ENCODE peak calls at places on chromosomes 13 and 19, in six cellular contexts. N is ovary, A is A549, G is endothelial cell of umbilical vein, E is heart left ventricle, J is tibial nerve. M is an unnamed sample.

GRCh38 chr13:29909975-29910674 is 59.7 kb upstream of the UBL3 start:
- DNase-seq in N (no peak), A (no peak), G (no peak), E (peak), J (peak), M (no peak)

GRCh38 chr13:81874253-81874652 is 1533.3 kb upstream of the SPRY2 start:
- DNase-seq in N (no peak), A (no peak), G (no peak), E (no peak), J (no peak), M (no peak)

GRCh38 chr13:25886438-25887214 is 165.2 kb downstream of the SHISA2 start:
- DNase-seq in N (no peak), A (no peak), G (peak), E (no peak), J (no peak), M (no peak)

GRCh38 chr13:93388701-93389100 is 162.1 kb downstream of the GPC6 start:
- DNase-seq in N (no peak), A (no peak), G (no peak), E (no peak), J (no peak), M (no peak)

GRCh38 chr19:24054044-24054935 is 32.7 kb upstream of the ZNF254 start:
- DNase-seq in N (no peak), A (peak), G (no peak), E (no peak), J (no peak), M (no peak)

GRCh38 chr13:101258071-101258470 is 158.2 kb downstream of the NALCN start:
- DNase-seq in N (no peak), A (peak), G (peak), E (no peak), J (no peak), M (no peak)

GRCh38 chr13:27406178-27406939 is 18.1 kb upstream of the GTF3A start:
- DNase-seq in N (no peak), A (peak), G (peak), E (no peak), J (peak), M (no peak)

GRCh38 chr19:7074705-7075282 is 5.3 kb downstream of the ZNF557 start:
- DNase-seq in N (no peak), A (no peak), G (no peak), E (no peak), J (no peak), M (no peak)

GRCh38 chr13:65882810-65883209 is 1347.3 kb downstream of the PCDH9 start:
- DNase-seq in N (no peak), A (no peak), G (no peak), E (no peak), J (no peak), M (no peak)

GRCh38 chr13:45328661-45329105 is 12.3 kb downstream of the TPT1 start:
- DNase-seq in N (no peak), A (no peak), G (peak), E (no peak), J (no peak), M (no peak)

GRCh38 chr13:43915451-43915850 is 35.7 kb downstream of the LACC1 start:
- DNase-seq in N (no peak), A (no peak), G (no peak), E (no peak), J (no peak), M (no peak)

GRCh38 chr19:10093295-10094186 is 7.4 kb downstream of the SHFL start:
- DNase-seq in N (no peak), A (no peak), G (no peak), E (no peak), J (no peak), M (no peak)

GRCh38 chr13:93249259-93249917 is 22.8 kb downstream of the GPC6 start:
- DNase-seq in N (no peak), A (no peak), G (no peak), E (no peak), J (no peak), M (no peak)

GRCh38 chr13:26011996-26012688 is 39.7 kb downstream of the SHISA2 start:
- DNase-seq in N (no peak), A (no peak), G (no peak), E (no peak), J (no peak), M (no peak)

GRCh38 chr19:12695997-12696365 is 450 bp downstream of the FBXW9 start:
- DNase-seq in N (no peak), A (peak), G (no peak), E (no peak), J (no peak), M (no peak)

GRCh38 chr19:48400018-48400742 is 6.7 kb downstream of the GRIN2D start:
- DNase-seq in N (no peak), A (peak), G (peak), E (peak), J (peak), M (peak)

GRCh38 chr19:12800873-12801465 is 631 bp downstream of the PRDX2 start:
- DNase-seq in N (peak), A (no peak), G (no peak), E (no peak), J (no peak), M (peak)

GRCh38 chr13:100573121-100573520 is 15.5 kb downstream of the GGACT start:
- DNase-seq in N (no peak), A (peak), G (peak), E (peak), J (peak), M (peak)

GRCh38 chr19:377801-378581 is 31.0 kb downstream of the C2CD4C start:
- DNase-seq in N (no peak), A (no peak), G (no peak), E (no peak), J (no peak), M (peak)

GRCh38 chr13:82688400-82688999 is 1193.8 kb downstream of the SLITRK1 start:
- DNase-seq in N (no peak), A (no peak), G (peak), E (no peak), J (no peak), M (no peak)

GRCh38 chr19:4744451-4745170 is 21.0 kb upstream of the DPP9 start:
- DNase-seq in N (peak), A (no peak), G (peak), E (no peak), J (peak), M (no peak)

GRCh38 chr19:56119585-56119978 is 1.5 kb downstream of the ZNF787 start:
- DNase-seq in N (no peak), A (no peak), G (peak), E (no peak), J (no peak), M (peak)

GRCh38 chr13:92842145-92842544 is 384.5 kb upstream of the GPC6 start:
- DNase-seq in N (no peak), A (no peak), G (no peak), E (no peak), J (no peak), M (no peak)

GRCh38 chr13:28636677-28637317 is 22.1 kb upstream of the POMP start:
- DNase-seq in N (no peak), A (peak), G (peak), E (no peak), J (peak), M (peak)

GRCh38 chr13:51785592-51786424 is 18.2 kb downstream of the DHRS12 start:
- DNase-seq in N (peak), A (no peak), G (no peak), E (peak), J (peak), M (peak)

GRCh38 chr13:80070024-80070703 is 270.8 kb downstream of the SPRY2 start:
- DNase-seq in N (no peak), A (no peak), G (no peak), E (no peak), J (no peak), M (no peak)

GRCh38 chr13:90336507-90336906 is 1011.0 kb upstream of the MIR17HG start:
- DNase-seq in N (no peak), A (no peak), G (no peak), E (no peak), J (no peak), M (no peak)

GRCh38 chr19:30873003-30873402 is 476.2 kb downstream of the TSHZ3 start:
- DNase-seq in N (no peak), A (no peak), G (no peak), E (no peak), J (no peak), M (no peak)

GRCh38 chr19:50702870-50703829 is 16.5 kb downstream of the SHANK1 start:
- DNase-seq in N (no peak), A (no peak), G (peak), E (no peak), J (no peak), M (no peak)

GRCh38 chr13:99431927-99432636 is 69.2 kb upstream of the TM9SF2 start:
- DNase-seq in N (no peak), A (no peak), G (no peak), E (no peak), J (no peak), M (no peak)

GRCh38 chr13:110331362-110331761 is 24.3 kb downstream of the COL4A2 start:
- DNase-seq in N (peak), A (no peak), G (no peak), E (no peak), J (no peak), M (peak)

GRCh38 chr19:2254052-2254872 is 2.0 kb downstream of the JSRP1 start:
- DNase-seq in N (no peak), A (no peak), G (peak), E (no peak), J (no peak), M (no peak)

GRCh38 chr13:25214371-25215252 is 42.5 kb upstream of the AMER2 start:
- DNase-seq in N (no peak), A (no peak), G (no peak), E (peak), J (peak), M (no peak)

GRCh38 chr19:53545271-53546065 is 7.5 kb downstream of the ZNF331 start:
- DNase-seq in N (no peak), A (peak), G (peak), E (no peak), J (no peak), M (no peak)

GRCh38 chr13:93834051-93834450 is 607.4 kb downstream of the GPC6 start:
- DNase-seq in N (no peak), A (no peak), G (no peak), E (no peak), J (no peak), M (no peak)

GRCh38 chr19:57559404-57560025 is at the start of gene ZNF550:
- DNase-seq in N (peak), A (peak), G (peak), E (peak), J (peak), M (peak)
- TF ChIP-seq POLR2A in N (peak), A (peak), G (peak), E (no peak), J (peak), M (no peak)

GRCh38 chr13:102596147-102597028 is at the start of gene TPP2:
- DNase-seq in N (peak), A (peak), G (peak), E (peak), J (peak), M (peak)
- TF ChIP-seq POLR2A in N (peak), A (no peak), G (peak), E (peak), J (peak), M (peak)

DNA sequence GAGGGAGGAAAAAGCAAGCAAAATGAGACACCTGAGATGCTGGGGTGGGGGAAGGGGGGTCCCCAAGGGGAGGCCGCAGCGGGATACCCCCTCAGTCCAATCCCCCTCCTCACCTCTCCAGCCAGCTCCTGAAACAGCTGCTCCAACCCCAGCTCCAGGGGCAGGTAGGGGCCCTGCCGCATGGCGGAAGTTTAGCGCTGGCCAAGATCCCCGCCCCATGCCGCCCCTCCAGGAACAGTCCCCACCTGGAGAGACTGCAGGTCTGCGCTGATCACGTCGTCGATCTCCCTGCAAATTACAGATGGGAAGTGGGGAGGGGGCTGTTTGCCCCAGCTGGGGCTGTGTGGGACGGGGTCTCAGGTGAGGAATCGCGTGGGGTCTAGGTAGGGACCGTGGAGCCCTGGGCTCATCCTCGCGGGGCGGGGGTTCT is 9.0 kb downstream of the CAPN12 start:
- DNase-seq in N (no peak), A (peak), G (no peak), E (no peak), J (no peak), M (peak)
- TF ChIP-seq POLR2A in N (no peak), A (no peak), G (no peak), E (no peak), J (no peak), M (no peak)

GRCh38 chr19:18299654-18300053 is 18.2 kb upstream of the JUND start:
- DNase-seq in N (no peak), A (no peak), G (no peak), E (no peak), J (no peak), M (no peak)
- TF ChIP-seq POLR2A in N (no peak), A (no peak), G (no peak), E (no peak), J (no peak), M (no peak)

GRCh38 chr19:57746580-57747471 is at the start of gene ZNF776:
- DNase-seq in N (peak), A (peak), G (peak), E (peak), J (peak), M (peak)
- TF ChIP-seq POLR2A in N (no peak), A (peak), G (peak), E (no peak), J (no peak), M (no peak)